ENCODE peak calls at places on chromosomes 11 and 22, in eight cellular contexts. One of them, this sample, is unnamed.

GRCh38 chr11:15114501-15115475 is at the start of gene INSC:
- DNase-seq in NCI-H774: no peak
- DNase-seq in stomach: no peak
- DNase-seq in stimulated activated CD4-positive, alpha-beta T cell treated with anti-CD3 and anti-CD28 coated beads, Interleukin-4, amount 100 ng/mL, for 4 hours: no peak
- DNase-seq in gastrocnemius medialis: no peak
- DNase-seq in NCI-H2029: no peak
- DNase-seq in astrocyte of the spinal cord: no peak
- DNase-seq in AG09309: no peak
- DNase-seq in this sample: no peak

GRCh38 chr11:27718853-27719574 is 18.8 kb upstream of the BDNF start:
- DNase-seq in NCI-H774: peak
- DNase-seq in stomach: no peak
- DNase-seq in stimulated activated CD4-positive, alpha-beta T cell treated with anti-CD3 and anti-CD28 coated beads, Interleukin-4, amount 100 ng/mL, for 4 hours: no peak
- DNase-seq in gastrocnemius medialis: no peak
- DNase-seq in NCI-H2029: no peak
- DNase-seq in astrocyte of the spinal cord: peak
- DNase-seq in AG09309: no peak
- DNase-seq in this sample: no peak

GRCh38 chr11:113587318-113587739 is 112.1 kb upstream of the DRD2 start:
- DNase-seq in NCI-H774: no peak
- DNase-seq in stomach: no peak
- DNase-seq in stimulated activated CD4-positive, alpha-beta T cell treated with anti-CD3 and anti-CD28 coated beads, Interleukin-4, amount 100 ng/mL, for 4 hours: no peak
- DNase-seq in gastrocnemius medialis: no peak
- DNase-seq in NCI-H2029: no peak
- DNase-seq in astrocyte of the spinal cord: peak
- DNase-seq in AG09309: no peak
- DNase-seq in this sample: no peak

GRCh38 chr11:134363161-134363560 is 31.4 kb downstream of the GLB1L2 start:
- DNase-seq in NCI-H774: no peak
- DNase-seq in stomach: no peak
- DNase-seq in stimulated activated CD4-positive, alpha-beta T cell treated with anti-CD3 and anti-CD28 coated beads, Interleukin-4, amount 100 ng/mL, for 4 hours: no peak
- DNase-seq in gastrocnemius medialis: no peak
- DNase-seq in NCI-H2029: no peak
- DNase-seq in astrocyte of the spinal cord: no peak
- DNase-seq in AG09309: no peak
- DNase-seq in this sample: no peak

GRCh38 chr11:63557548-63557947 is 5.6 kb downstream of the PLAAT2 start:
- DNase-seq in NCI-H774: no peak
- DNase-seq in stomach: no peak
- DNase-seq in stimulated activated CD4-positive, alpha-beta T cell treated with anti-CD3 and anti-CD28 coated beads, Interleukin-4, amount 100 ng/mL, for 4 hours: no peak
- DNase-seq in gastrocnemius medialis: no peak
- DNase-seq in NCI-H2029: no peak
- DNase-seq in astrocyte of the spinal cord: no peak
- DNase-seq in AG09309: no peak
- DNase-seq in this sample: no peak

GRCh38 chr22:20779813-20780148 is 5.9 kb downstream of the SERPIND1 start:
- DNase-seq in NCI-H774: no peak
- DNase-seq in stomach: no peak
- DNase-seq in stimulated activated CD4-positive, alpha-beta T cell treated with anti-CD3 and anti-CD28 coated beads, Interleukin-4, amount 100 ng/mL, for 4 hours: no peak
- DNase-seq in gastrocnemius medialis: no peak
- DNase-seq in NCI-H2029: no peak
- DNase-seq in astrocyte of the spinal cord: peak
- DNase-seq in AG09309: no peak
- DNase-seq in this sample: no peak

GRCh38 chr22:27473533-27473932 is 328.0 kb downstream of the MN1 start:
- DNase-seq in NCI-H774: no peak
- DNase-seq in stomach: no peak
- DNase-seq in stimulated activated CD4-positive, alpha-beta T cell treated with anti-CD3 and anti-CD28 coated beads, Interleukin-4, amount 100 ng/mL, for 4 hours: no peak
- DNase-seq in gastrocnemius medialis: no peak
- DNase-seq in NCI-H2029: no peak
- DNase-seq in astrocyte of the spinal cord: no peak
- DNase-seq in AG09309: no peak
- DNase-seq in this sample: no peak

GRCh38 chr11:106585061-106585460 is 433.2 kb downstream of the GUCY1A2 start:
- DNase-seq in NCI-H774: no peak
- DNase-seq in stomach: no peak
- DNase-seq in stimulated activated CD4-positive, alpha-beta T cell treated with anti-CD3 and anti-CD28 coated beads, Interleukin-4, amount 100 ng/mL, for 4 hours: no peak
- DNase-seq in gastrocnemius medialis: no peak
- DNase-seq in NCI-H2029: no peak
- DNase-seq in astrocyte of the spinal cord: peak
- DNase-seq in AG09309: peak
- DNase-seq in this sample: no peak

GRCh38 chr22:43289551-43289963 is 53.6 kb downstream of the SCUBE1 start:
- DNase-seq in NCI-H774: no peak
- DNase-seq in stomach: no peak
- DNase-seq in stimulated activated CD4-positive, alpha-beta T cell treated with anti-CD3 and anti-CD28 coated beads, Interleukin-4, amount 100 ng/mL, for 4 hours: no peak
- DNase-seq in gastrocnemius medialis: no peak
- DNase-seq in NCI-H2029: no peak
- DNase-seq in astrocyte of the spinal cord: no peak
- DNase-seq in AG09309: no peak
- DNase-seq in this sample: no peak

GRCh38 chr11:9861860-9862725 is 198.2 kb downstream of the SWAP70 start:
- DNase-seq in NCI-H774: peak
- DNase-seq in stomach: peak
- DNase-seq in stimulated activated CD4-positive, alpha-beta T cell treated with anti-CD3 and anti-CD28 coated beads, Interleukin-4, amount 100 ng/mL, for 4 hours: peak
- DNase-seq in gastrocnemius medialis: peak
- DNase-seq in NCI-H2029: peak
- DNase-seq in astrocyte of the spinal cord: peak
- DNase-seq in AG09309: peak
- DNase-seq in this sample: peak

GRCh38 chr11:27497284-27497866 is 9.2 kb downstream of the LIN7C start:
- DNase-seq in NCI-H774: no peak
- DNase-seq in stomach: no peak
- DNase-seq in stimulated activated CD4-positive, alpha-beta T cell treated with anti-CD3 and anti-CD28 coated beads, Interleukin-4, amount 100 ng/mL, for 4 hours: no peak
- DNase-seq in gastrocnemius medialis: no peak
- DNase-seq in NCI-H2029: no peak
- DNase-seq in astrocyte of the spinal cord: peak
- DNase-seq in AG09309: no peak
- DNase-seq in this sample: peak

GRCh38 chr11:71086687-71087258 is 165.6 kb downstream of the SHANK2 start:
- DNase-seq in NCI-H774: peak
- DNase-seq in stomach: no peak
- DNase-seq in stimulated activated CD4-positive, alpha-beta T cell treated with anti-CD3 and anti-CD28 coated beads, Interleukin-4, amount 100 ng/mL, for 4 hours: no peak
- DNase-seq in gastrocnemius medialis: no peak
- DNase-seq in NCI-H2029: peak
- DNase-seq in astrocyte of the spinal cord: peak
- DNase-seq in AG09309: no peak
- DNase-seq in this sample: peak

GRCh38 chr22:31148516-31148915 is 8.2 kb upstream of the PLA2G3 start:
- DNase-seq in NCI-H774: no peak
- DNase-seq in stomach: no peak
- DNase-seq in stimulated activated CD4-positive, alpha-beta T cell treated with anti-CD3 and anti-CD28 coated beads, Interleukin-4, amount 100 ng/mL, for 4 hours: no peak
- DNase-seq in gastrocnemius medialis: no peak
- DNase-seq in NCI-H2029: no peak
- DNase-seq in astrocyte of the spinal cord: peak
- DNase-seq in AG09309: no peak
- DNase-seq in this sample: no peak

GRCh38 chr22:46149998-46150549 is at the start of gene PPARA:
- DNase-seq in NCI-H774: peak
- DNase-seq in stomach: peak
- DNase-seq in stimulated activated CD4-positive, alpha-beta T cell treated with anti-CD3 and anti-CD28 coated beads, Interleukin-4, amount 100 ng/mL, for 4 hours: peak
- DNase-seq in gastrocnemius medialis: peak
- DNase-seq in NCI-H2029: peak
- DNase-seq in astrocyte of the spinal cord: peak
- DNase-seq in AG09309: peak
- DNase-seq in this sample: peak

GRCh38 chr11:118263109-118263508 is 988 bp downstream of the MPZL2 start:
- DNase-seq in NCI-H774: no peak
- DNase-seq in stomach: no peak
- DNase-seq in stimulated activated CD4-positive, alpha-beta T cell treated with anti-CD3 and anti-CD28 coated beads, Interleukin-4, amount 100 ng/mL, for 4 hours: no peak
- DNase-seq in gastrocnemius medialis: no peak
- DNase-seq in NCI-H2029: no peak
- DNase-seq in astrocyte of the spinal cord: no peak
- DNase-seq in AG09309: no peak
- DNase-seq in this sample: no peak

GRCh38 chr11:124920870-124921609 is 2.0 kb downstream of the HEPN1 start:
- DNase-seq in NCI-H774: no peak
- DNase-seq in stomach: peak
- DNase-seq in stimulated activated CD4-positive, alpha-beta T cell treated with anti-CD3 and anti-CD28 coated beads, Interleukin-4, amount 100 ng/mL, for 4 hours: peak
- DNase-seq in gastrocnemius medialis: peak
- DNase-seq in NCI-H2029: no peak
- DNase-seq in astrocyte of the spinal cord: peak
- DNase-seq in AG09309: no peak
- DNase-seq in this sample: no peak

GRCh38 chr22:30968015-30968923 is at the start of gene MORC2:
- DNase-seq in NCI-H774: peak
- DNase-seq in stomach: peak
- DNase-seq in stimulated activated CD4-positive, alpha-beta T cell treated with anti-CD3 and anti-CD28 coated beads, Interleukin-4, amount 100 ng/mL, for 4 hours: no peak
- DNase-seq in gastrocnemius medialis: peak
- DNase-seq in NCI-H2029: peak
- DNase-seq in astrocyte of the spinal cord: peak
- DNase-seq in AG09309: no peak
- DNase-seq in this sample: peak

GRCh38 chr22:43848366-43849171 is 13.7 kb downstream of the SULT4A1 start:
- DNase-seq in NCI-H774: no peak
- DNase-seq in stomach: no peak
- DNase-seq in stimulated activated CD4-positive, alpha-beta T cell treated with anti-CD3 and anti-CD28 coated beads, Interleukin-4, amount 100 ng/mL, for 4 hours: no peak
- DNase-seq in gastrocnemius medialis: peak
- DNase-seq in NCI-H2029: peak
- DNase-seq in astrocyte of the spinal cord: peak
- DNase-seq in AG09309: no peak
- DNase-seq in this sample: peak

GRCh38 chr11:18728658-18729057 is 2.7 kb upstream of the IGSF22 start:
- DNase-seq in NCI-H774: no peak
- DNase-seq in stomach: no peak
- DNase-seq in stimulated activated CD4-positive, alpha-beta T cell treated with anti-CD3 and anti-CD28 coated beads, Interleukin-4, amount 100 ng/mL, for 4 hours: no peak
- DNase-seq in gastrocnemius medialis: no peak
- DNase-seq in NCI-H2029: no peak
- DNase-seq in astrocyte of the spinal cord: no peak
- DNase-seq in AG09309: no peak
- DNase-seq in this sample: no peak

GRCh38 chr11:125842319-125842948 is 9.3 kb downstream of the PATE4 start:
- DNase-seq in NCI-H774: no peak
- DNase-seq in stomach: no peak
- DNase-seq in stimulated activated CD4-positive, alpha-beta T cell treated with anti-CD3 and anti-CD28 coated beads, Interleukin-4, amount 100 ng/mL, for 4 hours: no peak
- DNase-seq in gastrocnemius medialis: no peak
- DNase-seq in NCI-H2029: no peak
- DNase-seq in astrocyte of the spinal cord: no peak
- DNase-seq in AG09309: no peak
- DNase-seq in this sample: no peak

GRCh38 chr11:100964400-100964799 is 165.2 kb downstream of the PGR start:
- DNase-seq in NCI-H774: no peak
- DNase-seq in stomach: no peak
- DNase-seq in stimulated activated CD4-positive, alpha-beta T cell treated with anti-CD3 and anti-CD28 coated beads, Interleukin-4, amount 100 ng/mL, for 4 hours: no peak
- DNase-seq in gastrocnemius medialis: no peak
- DNase-seq in NCI-H2029: no peak
- DNase-seq in astrocyte of the spinal cord: peak
- DNase-seq in AG09309: no peak
- DNase-seq in this sample: no peak

GRCh38 chr11:44032304-44033085 is 15.3 kb upstream of the ACCSL start:
- DNase-seq in NCI-H774: no peak
- DNase-seq in stomach: no peak
- DNase-seq in stimulated activated CD4-positive, alpha-beta T cell treated with anti-CD3 and anti-CD28 coated beads, Interleukin-4, amount 100 ng/mL, for 4 hours: no peak
- DNase-seq in gastrocnemius medialis: peak
- DNase-seq in NCI-H2029: no peak
- DNase-seq in astrocyte of the spinal cord: peak
- DNase-seq in AG09309: peak
- DNase-seq in this sample: no peak

GRCh38 chr11:129998107-129998506 is 4.5 kb downstream of the PRDM10 start:
- DNase-seq in NCI-H774: no peak
- DNase-seq in stomach: no peak
- DNase-seq in stimulated activated CD4-positive, alpha-beta T cell treated with anti-CD3 and anti-CD28 coated beads, Interleukin-4, amount 100 ng/mL, for 4 hours: no peak
- DNase-seq in gastrocnemius medialis: no peak
- DNase-seq in NCI-H2029: no peak
- DNase-seq in astrocyte of the spinal cord: no peak
- DNase-seq in AG09309: no peak
- DNase-seq in this sample: no peak

GRCh38 chr22:37079668-37080171 is 28.2 kb downstream of the KCTD17 start:
- DNase-seq in NCI-H774: no peak
- DNase-seq in stomach: peak
- DNase-seq in stimulated activated CD4-positive, alpha-beta T cell treated with anti-CD3 and anti-CD28 coated beads, Interleukin-4, amount 100 ng/mL, for 4 hours: peak
- DNase-seq in gastrocnemius medialis: no peak
- DNase-seq in NCI-H2029: no peak
- DNase-seq in astrocyte of the spinal cord: peak
- DNase-seq in AG09309: no peak
- DNase-seq in this sample: no peak

GRCh38 chr11:33059331-33060007 is 20.1 kb downstream of the TCP11L1 start:
- DNase-seq in NCI-H774: no peak
- DNase-seq in stomach: no peak
- DNase-seq in stimulated activated CD4-positive, alpha-beta T cell treated with anti-CD3 and anti-CD28 coated beads, Interleukin-4, amount 100 ng/mL, for 4 hours: no peak
- DNase-seq in gastrocnemius medialis: no peak
- DNase-seq in NCI-H2029: no peak
- DNase-seq in astrocyte of the spinal cord: no peak
- DNase-seq in AG09309: no peak
- DNase-seq in this sample: no peak

GRCh38 chr22:39808087-39808486 is 85.5 kb downstream of the ENTHD1 start:
- DNase-seq in NCI-H774: no peak
- DNase-seq in stomach: no peak
- DNase-seq in stimulated activated CD4-positive, alpha-beta T cell treated with anti-CD3 and anti-CD28 coated beads, Interleukin-4, amount 100 ng/mL, for 4 hours: no peak
- DNase-seq in gastrocnemius medialis: no peak
- DNase-seq in NCI-H2029: no peak
- DNase-seq in astrocyte of the spinal cord: no peak
- DNase-seq in AG09309: no peak
- DNase-seq in this sample: no peak

GRCh38 chr11:130671801-130672700 is 223.6 kb downstream of the ADAMTS15 start:
- DNase-seq in NCI-H774: peak
- DNase-seq in stomach: peak
- DNase-seq in stimulated activated CD4-positive, alpha-beta T cell treated with anti-CD3 and anti-CD28 coated beads, Interleukin-4, amount 100 ng/mL, for 4 hours: no peak
- DNase-seq in gastrocnemius medialis: peak
- DNase-seq in NCI-H2029: peak
- DNase-seq in astrocyte of the spinal cord: peak
- DNase-seq in AG09309: peak
- DNase-seq in this sample: no peak

GRCh38 chr11:44759743-44760476 is 33.1 kb downstream of the TSPAN18 start:
- DNase-seq in NCI-H774: no peak
- DNase-seq in stomach: no peak
- DNase-seq in stimulated activated CD4-positive, alpha-beta T cell treated with anti-CD3 and anti-CD28 coated beads, Interleukin-4, amount 100 ng/mL, for 4 hours: no peak
- DNase-seq in gastrocnemius medialis: no peak
- DNase-seq in NCI-H2029: no peak
- DNase-seq in astrocyte of the spinal cord: no peak
- DNase-seq in AG09309: no peak
- DNase-seq in this sample: no peak

GRCh38 chr11:35914824-35915223 is 29.0 kb upstream of the LDLRAD3 start:
- DNase-seq in NCI-H774: no peak
- DNase-seq in stomach: no peak
- DNase-seq in stimulated activated CD4-positive, alpha-beta T cell treated with anti-CD3 and anti-CD28 coated beads, Interleukin-4, amount 100 ng/mL, for 4 hours: no peak
- DNase-seq in gastrocnemius medialis: no peak
- DNase-seq in NCI-H2029: no peak
- DNase-seq in astrocyte of the spinal cord: no peak
- DNase-seq in AG09309: no peak
- DNase-seq in this sample: no peak

GRCh38 chr22:37794376-37794775 is 13.4 kb upstream of the GCAT start:
- DNase-seq in NCI-H774: no peak
- DNase-seq in stomach: no peak
- DNase-seq in stimulated activated CD4-positive, alpha-beta T cell treated with anti-CD3 and anti-CD28 coated beads, Interleukin-4, amount 100 ng/mL, for 4 hours: no peak
- DNase-seq in gastrocnemius medialis: no peak
- DNase-seq in NCI-H2029: no peak
- DNase-seq in astrocyte of the spinal cord: no peak
- DNase-seq in AG09309: no peak
- DNase-seq in this sample: no peak

GRCh38 chr11:47461876-47462275 is 12.9 kb upstream of the RAPSN start:
- DNase-seq in NCI-H774: no peak
- DNase-seq in stomach: no peak
- DNase-seq in stimulated activated CD4-positive, alpha-beta T cell treated with anti-CD3 and anti-CD28 coated beads, Interleukin-4, amount 100 ng/mL, for 4 hours: no peak
- DNase-seq in gastrocnemius medialis: no peak
- DNase-seq in NCI-H2029: no peak
- DNase-seq in astrocyte of the spinal cord: no peak
- DNase-seq in AG09309: no peak
- DNase-seq in this sample: no peak

GRCh38 chr11:80327971-80328614 is 887.3 kb upstream of the TENM4 start:
- DNase-seq in NCI-H774: no peak
- DNase-seq in stomach: no peak
- DNase-seq in stimulated activated CD4-positive, alpha-beta T cell treated with anti-CD3 and anti-CD28 coated beads, Interleukin-4, amount 100 ng/mL, for 4 hours: no peak
- DNase-seq in gastrocnemius medialis: no peak
- DNase-seq in NCI-H2029: no peak
- DNase-seq in astrocyte of the spinal cord: peak
- DNase-seq in AG09309: no peak
- DNase-seq in this sample: no peak

GRCh38 chr11:118076754-118077281 is at the start of gene TMPRSS4:
- DNase-seq in NCI-H774: peak
- DNase-seq in stomach: peak
- DNase-seq in stimulated activated CD4-positive, alpha-beta T cell treated with anti-CD3 and anti-CD28 coated beads, Interleukin-4, amount 100 ng/mL, for 4 hours: no peak
- DNase-seq in gastrocnemius medialis: no peak
- DNase-seq in NCI-H2029: peak
- DNase-seq in astrocyte of the spinal cord: no peak
- DNase-seq in AG09309: no peak
- DNase-seq in this sample: peak

GRCh38 chr11:95296165-95296564 is 65.2 kb upstream of the SESN3 start:
- DNase-seq in NCI-H774: no peak
- DNase-seq in stomach: peak
- DNase-seq in stimulated activated CD4-positive, alpha-beta T cell treated with anti-CD3 and anti-CD28 coated beads, Interleukin-4, amount 100 ng/mL, for 4 hours: no peak
- DNase-seq in gastrocnemius medialis: no peak
- DNase-seq in NCI-H2029: peak
- DNase-seq in astrocyte of the spinal cord: peak
- DNase-seq in AG09309: no peak
- DNase-seq in this sample: no peak